ENCODE peak calls at places on chromosomes 6 and 20, in seven cellular contexts. K is B cell; D is naive thymus-derived CD8-positive, alpha-beta T cell; W is NCI-H2081; Y is mucosa of gallbladder; I is CD8-positive, alpha-beta T cell; P is activated CD8-positive, alpha-beta memory T cell treated with anti-CD3 and anti-CD28 coated beads for 24 hours. E is an unnamed sample.

GRCh38 chr20:12383770-12384304 is 466.1 kb downstream of the BTBD3 start:
- DNase-seq in K (no peak), D (no peak), W (no peak), Y (no peak), I (no peak), P (no peak), E (no peak)

GRCh38 chr6:32816746-32817204 is at the start of gene HLA-DOB:
- DNase-seq in K (no peak), D (no peak), W (no peak), Y (no peak), I (no peak), P (no peak), E (no peak)

GRCh38 chr20:46959081-46959692 is 64.5 kb downstream of the EYA2 start:
- DNase-seq in K (no peak), D (no peak), W (no peak), Y (no peak), I (no peak), P (no peak), E (peak; percentile 75)

GRCh38 chr6:166588691-166589333 is 2.3 kb upstream of the RAMACL start:
- DNase-seq in K (no peak), D (no peak), W (no peak), Y (no peak), I (no peak), P (peak; percentile 48), E (peak; percentile 50)

GRCh38 chr20:60046011-60046413 is 87.8 kb downstream of the CDH26 start:
- DNase-seq in K (no peak), D (no peak), W (no peak), Y (no peak), I (no peak), P (no peak), E (peak; percentile 70)

GRCh38 chr6:158399040-158399700 is 86.9 kb downstream of the TULP4 start:
- DNase-seq in K (no peak), D (no peak), W (no peak), Y (no peak), I (no peak), P (no peak), E (no peak)

GRCh38 chr6:34447915-34448314 is 18.0 kb upstream of the PACSIN1 start:
- DNase-seq in K (no peak), D (no peak), W (no peak), Y (no peak), I (no peak), P (no peak), E (no peak)

GRCh38 chr6:111573892-111574800 is 31.5 kb downstream of the TRAF3IP2 start:
- DNase-seq in K (no peak), D (no peak), W (no peak), Y (no peak), I (no peak), P (no peak), E (peak; percentile 84)

GRCh38 chr6:11097476-11097875 is 3.8 kb downstream of the SMIM13 start:
- DNase-seq in K (no peak), D (no peak), W (no peak), Y (no peak), I (no peak), P (no peak), E (no peak)

GRCh38 chr20:13029687-13030510 is 21.1 kb downstream of the SPTLC3 start:
- DNase-seq in K (no peak), D (no peak), W (no peak), Y (peak; percentile 40), I (no peak), P (no peak), E (peak; percentile 55)

GRCh38 chr6:160227038-160227768 is 31.4 kb downstream of the SLC22A2 start:
- DNase-seq in K (no peak), D (no peak), W (no peak), Y (no peak), I (no peak), P (no peak), E (no peak)

E was measured in GM04504.